ENCODE peak calls at places on chromosomes 13 and 19, in nine cellular contexts. D is NCI-H2171; O is activated CD4-positive, CD25-positive, alpha-beta regulatory T cell; B is frontal cortex; I is stimulated activated CD8-positive, alpha-beta memory T cell treated with anti-CD3 and anti-CD28 coated beads, Interleukin-7, amount 100 ng/mL, for 1 hour; P is stimulated activated CD4-positive, alpha-beta T cell treated with anti-CD3 and anti-CD28 coated beads, Interleukin-4, amount 100 ng/mL, for 24 hours; E is breast epithelium; H is A172; N is EL. C is an unnamed sample.

GRCh38 chr19:34308381-34309367 is 54.3 kb downstream of the GARRE1 start:
- DNase-seq in D (no peak), O (no peak), B (no peak), I (no peak), P (no peak), E (no peak), H (no peak), N (no peak), C (no peak)

GRCh38 chr13:36432106-36432544 is at the start of gene CCNA1:
- DNase-seq in D (peak), O (no peak), B (peak), I (no peak), P (no peak), E (no peak), H (peak), N (no peak), C (no peak)

GRCh38 chr19:15529774-15530372 is 21.5 kb downstream of the CYP4F22 start:
- DNase-seq in D (no peak), O (no peak), B (no peak), I (no peak), P (no peak), E (no peak), H (peak), N (peak), C (no peak)

GRCh38 chr19:48674921-48675824 is 2.4 kb upstream of the NTN5 start:
- DNase-seq in D (peak), O (peak), B (peak), I (peak), P (peak), E (peak), H (peak), N (peak), C (peak)

GRCh38 chr19:56348289-56348877 is 33.7 kb upstream of the ZSCAN5A start:
- DNase-seq in D (no peak), O (no peak), B (no peak), I (no peak), P (peak), E (no peak), H (peak), N (peak), C (no peak)

GRCh38 chr19:4368128-4368820 is 24.9 kb downstream of the MPND start:
- DNase-seq in D (no peak), O (no peak), B (no peak), I (no peak), P (no peak), E (no peak), H (peak), N (no peak), C (no peak)

GRCh38 chr19:14081797-14082674 is 3.5 kb downstream of the C19orf67 start:
- DNase-seq in D (no peak), O (no peak), B (no peak), I (no peak), P (peak), E (peak), H (no peak), N (no peak), C (no peak)

GRCh38 chr19:35170359-35171061 is 16.0 kb downstream of the FXYD5 start:
- DNase-seq in D (no peak), O (no peak), B (no peak), I (no peak), P (no peak), E (no peak), H (no peak), N (no peak), C (no peak)

C was measured in DMS 273 treated with DMSO at 0.1 percent for 48 hours.